ENCODE peak calls at places on chromosomes 11 and 22, in eight cellular contexts. W, H, U, V, R, E, J and K are unnamed samples.
A peak's percentile ranks its signal among the peaks of the same experiment; 100 is the strongest.

GRCh38 chr11:60165538-60165937 is 17.3 kb downstream of the MS4A6A start:
- DNase-seq in W (no peak), H (no peak), U (no peak), V (peak; percentile 35), R (no peak), E (no peak), J (peak; percentile 83), K (peak; percentile 30)

GRCh38 chr11:92211576-92212167 is 12.9 kb upstream of the FAT3 start:
- DNase-seq in W (peak; percentile 12), H (peak; percentile 68), U (peak; percentile 39), V (peak; percentile 45), R (peak; percentile 79), E (peak; percentile 45), J (no peak), K (peak; percentile 21)

GRCh38 chr11:102497061-102497460 is 33.5 kb downstream of the MMP7 start:
- DNase-seq in W (peak; percentile 64), H (no peak), U (peak; percentile 36), V (peak; percentile 35), R (no peak), E (peak; percentile 41), J (no peak), K (no peak)

GRCh38 chr11:117492578-117493251 is 165.1 kb downstream of the CEP164 start:
- DNase-seq in W (no peak), H (no peak), U (no peak), V (no peak), R (peak; percentile 89), E (no peak), J (no peak), K (no peak)

GRCh38 chr11:105468154-105468553 is 141.7 kb upstream of the GRIA4 start:
- DNase-seq in W (no peak), H (no peak), U (no peak), V (no peak), R (no peak), E (no peak), J (no peak), K (no peak)

GRCh38 chr11:18171377-18172000 is 1.1 kb upstream of the MRGPRX4 start:
- DNase-seq in W (no peak), H (peak; percentile 52), U (no peak), V (peak; percentile 51), R (peak; percentile 73), E (no peak), J (no peak), K (peak; percentile 35)

GRCh38 chr22:32752868-32753520 is 48.5 kb upstream of the TIMP3 start:
- DNase-seq in W (peak; percentile 75), H (no peak), U (peak; percentile 80), V (no peak), R (no peak), E (no peak), J (no peak), K (no peak)

GRCh38 chr11:47396049-47396320 is 12.4 kb upstream of the SLC39A13 start:
- DNase-seq in W (no peak), H (no peak), U (no peak), V (no peak), R (peak; percentile 1), E (no peak), J (no peak), K (no peak)

GRCh38 chr11:132005874-132006273 is 635.5 kb downstream of the NTM start:
- DNase-seq in W (no peak), H (no peak), U (no peak), V (no peak), R (no peak), E (no peak), J (no peak), K (no peak)

GRCh38 chr11:11297578-11297977 is 55.5 kb downstream of the CSNK2A3 start:
- DNase-seq in W (no peak), H (no peak), U (no peak), V (no peak), R (no peak), E (no peak), J (no peak), K (no peak)

GRCh38 chr22:43471606-43472135 is 59.9 kb downstream of the MPPED1 start:
- DNase-seq in W (no peak), H (no peak), U (no peak), V (no peak), R (no peak), E (no peak), J (no peak), K (no peak)

GRCh38 chr22:21642584-21643448 is 714 bp downstream of the SDF2L1 start:
- DNase-seq in W (no peak), H (peak; percentile 86), U (peak; percentile 41), V (peak; percentile 69), R (peak; percentile 85), E (peak; percentile 37), J (peak; percentile 68), K (peak; percentile 62)

GRCh38 chr11:128399186-128399585 is 188.2 kb downstream of the ETS1 start:
- DNase-seq in W (peak; percentile 50), H (peak; percentile 32), U (peak; percentile 77), V (peak; percentile 66), R (no peak), E (no peak), J (peak; percentile 50), K (peak; percentile 54)

GRCh38 chr22:20581503-20582170 is 74.2 kb downstream of the MED15 start:
- DNase-seq in W (no peak), H (no peak), U (no peak), V (no peak), R (no peak), E (no peak), J (no peak), K (no peak)

DNA sequence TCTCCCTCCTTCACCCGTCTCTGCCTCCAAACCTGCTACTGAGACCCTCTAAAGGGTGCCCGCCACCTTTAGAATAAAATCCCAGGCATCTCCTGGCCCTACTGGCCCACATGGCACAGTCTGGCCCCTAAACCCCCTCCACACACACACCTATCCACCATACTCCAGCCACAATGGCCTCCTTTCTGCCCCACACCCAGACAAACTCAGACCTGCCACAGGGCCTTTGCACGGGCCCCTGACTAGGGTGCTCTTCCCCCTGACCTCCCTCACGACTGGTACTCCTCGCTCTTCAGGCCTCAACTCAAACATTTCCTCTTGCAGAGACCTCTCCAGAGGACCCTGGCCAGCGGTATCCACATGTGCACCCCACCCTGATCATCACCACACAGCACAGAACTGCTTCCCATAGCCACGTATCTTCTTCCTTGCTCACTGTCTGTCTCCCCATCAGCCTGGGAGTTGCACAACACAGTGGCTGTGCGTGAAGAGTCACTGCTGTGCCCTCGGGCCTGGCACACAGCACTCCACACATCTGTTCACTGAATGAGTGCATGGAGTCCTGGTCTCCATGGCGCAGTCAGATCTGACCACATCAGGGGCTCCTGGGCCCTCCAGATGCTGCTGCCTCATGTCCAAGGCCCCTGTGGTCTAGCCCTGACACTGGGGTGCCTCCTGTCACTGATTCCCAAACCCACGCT is 66.2 kb upstream of the TCF20 start:
- DNase-seq in W (no peak), H (no peak), U (no peak), V (no peak), R (no peak), E (no peak), J (no peak), K (no peak)
- H3K27ac ChIP-seq in W (no peak overlapping the region), H (no peak overlapping the region), U (no peak overlapping the region), V (no peak overlapping the region), R (no peak overlapping the region), E (no peak overlapping the region), J (no peak overlapping the region), K (no peak overlapping the region)

DNA sequence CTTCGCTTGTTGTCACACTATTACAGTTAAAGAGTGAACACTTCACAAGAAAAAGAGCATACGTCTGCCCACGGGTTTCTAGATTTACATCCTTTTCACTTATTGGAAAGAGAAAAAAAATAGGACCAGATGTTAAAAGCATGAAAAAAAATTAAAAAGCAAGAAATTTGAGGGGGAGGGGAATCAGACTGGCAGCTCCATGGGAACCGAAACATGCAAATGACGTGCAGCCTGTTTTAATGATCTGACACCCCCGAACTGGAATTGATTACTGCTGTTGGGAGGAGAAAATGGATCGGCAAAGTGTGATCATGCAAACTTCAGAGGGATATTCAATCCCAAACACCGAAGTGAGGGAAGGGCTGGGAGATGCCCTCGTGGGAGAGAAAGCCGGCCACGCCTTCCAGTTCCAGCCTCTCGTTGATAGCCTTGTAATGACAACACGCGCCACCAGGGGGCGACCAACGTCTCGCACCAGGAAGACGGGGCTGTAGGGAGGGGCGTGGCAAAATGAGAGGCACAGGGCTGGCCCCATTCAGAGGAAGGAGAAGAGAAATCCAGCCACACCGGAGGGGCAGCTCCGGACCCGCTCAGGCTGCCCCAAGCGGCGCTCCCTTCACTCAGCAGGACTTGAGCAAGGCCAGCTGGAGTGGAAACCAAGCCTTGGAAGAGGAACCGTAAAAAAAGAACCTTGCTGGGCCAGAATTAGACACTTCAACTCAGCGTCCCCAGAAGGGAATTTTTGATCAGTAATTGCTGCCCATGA is 53.8 kb upstream of the SYT13 start:
- DNase-seq in W (peak; percentile 56), H (peak; percentile 94), U (peak; percentile 87), V (peak; percentile 87), R (peak; percentile 98), E (peak; percentile 53), J (peak; percentile 77), K (peak; percentile 68)
- H3K4me3 ChIP-seq in W (no peak overlapping the region), H (no peak overlapping the region), U (no peak overlapping the region), V (peak overlapping the region; percentile 26), R (no peak overlapping the region), E (no peak overlapping the region), J (no peak overlapping the region), K (no peak overlapping the region)

DNA sequence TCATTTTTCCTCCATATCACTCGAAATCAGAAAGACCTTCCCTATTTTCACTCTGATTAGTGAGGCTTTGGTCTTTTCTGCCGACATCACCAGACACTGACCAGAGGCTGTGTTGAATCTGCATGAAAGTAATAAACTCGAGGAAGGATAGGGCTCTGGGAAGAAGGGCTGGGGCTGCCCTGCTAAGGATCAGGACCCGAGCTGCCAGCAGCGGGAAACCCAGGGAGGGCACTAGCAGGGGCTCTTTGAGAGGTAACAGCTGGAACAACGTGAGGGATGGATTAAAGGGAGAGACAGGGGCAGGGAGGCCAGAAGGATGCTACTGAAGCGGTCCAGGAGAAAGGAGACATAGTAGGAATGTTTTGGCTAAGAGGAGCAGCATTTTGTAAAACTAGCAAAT is 377.5 kb upstream of the NARS2 start:
- DNase-seq in W (no peak), H (no peak), U (no peak), V (no peak), R (no peak), E (no peak), J (no peak), K (no peak)
- TF ChIP-seq EZH2 in W (no peak), H (no peak), U (no peak), V (no peak), R (no peak), E (no peak), J (no peak), K (no peak)

GRCh38 chr22:50581031-50581949 is 1.4 kb downstream of the CHKB start:
- DNase-seq in W (no peak), H (no peak), U (no peak), V (no peak), R (no peak), E (no peak), J (no peak), K (no peak)
- H3K27ac ChIP-seq in W (no peak overlapping the region), H (peak overlapping the region; percentile 93), U (no peak overlapping the region), V (no peak overlapping the region), R (no peak overlapping the region), E (peak overlapping the region; percentile 86), J (no peak overlapping the region), K (peak overlapping the region; percentile 84)

DNA sequence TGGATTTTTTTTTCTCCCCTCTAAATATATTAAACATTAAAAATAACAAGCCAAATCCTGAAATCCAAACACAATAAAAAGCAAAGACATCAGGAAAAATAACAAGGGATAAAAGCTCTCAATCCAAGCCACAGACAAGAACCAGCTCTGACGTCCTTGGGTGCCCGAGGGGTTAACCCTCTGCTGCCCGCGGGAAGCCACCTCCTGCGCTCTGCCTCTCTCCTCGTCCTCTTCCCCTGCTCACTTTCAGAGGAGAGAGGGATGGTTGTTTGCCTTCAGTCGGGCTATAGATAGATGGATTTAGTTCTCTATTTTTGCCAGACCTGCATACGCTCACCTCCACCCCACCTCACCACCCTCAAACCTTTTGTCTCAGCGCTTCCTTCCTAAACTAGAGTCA is 142.7 kb upstream of the HSD17B12 start:
- DNase-seq in W (no peak), H (no peak), U (no peak), V (no peak), R (no peak), E (no peak), J (no peak), K (no peak)
- H3K4me3 ChIP-seq in W (no peak overlapping the region), H (no peak overlapping the region), U (no peak overlapping the region), V (no peak overlapping the region), R (no peak overlapping the region), E (no peak overlapping the region), J (no peak overlapping the region), K (no peak overlapping the region)